ENCODE peak calls at places on chromosomes 12 and 14, in four cellular contexts. V, Q, O and Y are unnamed samples.

GRCh38 chr14:29908652-29909577 is 18.7 kb downstream of the PRKD1 start:
- DNase-seq in V (no peak), Q (no peak), O (no peak), Y (no peak)

GRCh38 chr14:36057452-36058142 is 118.9 kb downstream of the PTCSC3 start:
- DNase-seq in V (no peak), Q (peak), O (no peak), Y (no peak)

GRCh38 chr14:70254476-70254961 is 65.8 kb upstream of the SLC8A3 start:
- DNase-seq in V (peak), Q (peak), O (peak), Y (peak)

GRCh38 chr12:55739025-55739378 is 3.9 kb upstream of the GDF11 start:
- DNase-seq in V (no peak), Q (no peak), O (no peak), Y (no peak)

GRCh38 chr14:20455355-20456300 is 602 bp downstream of the APEX1 start:
- DNase-seq in V (no peak), Q (no peak), O (peak), Y (peak)

GRCh38 chr12:48965447-48965846 is 6.1 kb downstream of the WNT10B start:
- DNase-seq in V (no peak), Q (no peak), O (no peak), Y (no peak)

GRCh38 chr14:24992624-24993360 is 57.2 kb downstream of the STXBP6 start:
- DNase-seq in V (no peak), Q (no peak), O (no peak), Y (no peak)

GRCh38 chr12:46133751-46134150 is 135.1 kb downstream of the SLC38A1 start:
- DNase-seq in V (no peak), Q (no peak), O (peak), Y (no peak)

GRCh38 chr12:76690916-76691700 is 72.8 kb upstream of the ZDHHC17 start:
- DNase-seq in V (no peak), Q (no peak), O (peak), Y (no peak)

GRCh38 chr12:54463484-54463883 is 9.9 kb downstream of the GTSF1 start:
- DNase-seq in V (no peak), Q (no peak), O (peak), Y (no peak)

GRCh38 chr14:67373347-67373746 is 13.2 kb downstream of the EIF2S1 start:
- DNase-seq in V (no peak), Q (no peak), O (no peak), Y (no peak)

GRCh38 chr14:68395585-68395984 is 397.3 kb downstream of the ZFP36L1 start:
- DNase-seq in V (peak), Q (peak), O (peak), Y (peak)

GRCh38 chr12:132740652-132741051 is 21.0 kb downstream of the ANKLE2 start:
- DNase-seq in V (no peak), Q (no peak), O (no peak), Y (no peak)

GRCh38 chr12:13375583-13376413 is 179.3 kb downstream of the EMP1 start:
- DNase-seq in V (no peak), Q (no peak), O (no peak), Y (no peak)

GRCh38 chr14:89613260-89614008 is 196.4 kb upstream of the FOXN3 start:
- DNase-seq in V (no peak), Q (no peak), O (no peak), Y (no peak)

GRCh38 chr12:27555928-27556778 is 32.1 kb downstream of the PPFIBP1 start:
- DNase-seq in V (no peak), Q (peak), O (peak), Y (peak)

GRCh38 chr14:97625512-97625911 is 828.3 kb downstream of the VRK1 start:
- DNase-seq in V (no peak), Q (no peak), O (no peak), Y (no peak)

GRCh38 chr12:22032732-22033131 is 13.3 kb upstream of the CMAS start:
- DNase-seq in V (no peak), Q (no peak), O (no peak), Y (no peak)

GRCh38 chr12:89345830-89346740 is 6.2 kb downstream of the DUSP6 start:
- DNase-seq in V (peak), Q (peak), O (peak), Y (peak)

GRCh38 chr12:70883855-70884254 is 36.7 kb downstream of the PTPRR start:
- DNase-seq in V (no peak), Q (no peak), O (no peak), Y (no peak)

DNA sequence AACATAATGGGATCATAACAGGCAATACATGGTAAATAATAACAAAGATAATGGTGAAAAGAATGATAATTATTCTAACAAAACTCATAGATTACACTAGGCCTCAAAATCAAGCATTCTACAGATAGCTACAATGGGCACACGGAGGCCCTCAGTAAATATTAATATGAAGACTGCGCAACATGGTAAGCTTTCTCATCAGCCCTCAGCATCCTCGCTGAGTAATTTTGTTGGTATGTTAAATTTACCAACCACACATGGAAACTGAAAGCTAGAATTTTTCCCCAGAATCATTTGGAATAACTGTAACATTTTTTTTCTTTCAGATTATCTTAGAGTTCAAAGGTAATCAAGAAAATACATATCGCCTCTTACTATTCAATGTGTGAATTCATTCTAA is 74.2 kb upstream of the PYGL start:
- DNase-seq in V (no peak), Q (peak), O (peak), Y (peak)
- TF ChIP-seq CTCF in V (no peak), Q (no peak), O (no peak), Y (no peak)

DNA sequence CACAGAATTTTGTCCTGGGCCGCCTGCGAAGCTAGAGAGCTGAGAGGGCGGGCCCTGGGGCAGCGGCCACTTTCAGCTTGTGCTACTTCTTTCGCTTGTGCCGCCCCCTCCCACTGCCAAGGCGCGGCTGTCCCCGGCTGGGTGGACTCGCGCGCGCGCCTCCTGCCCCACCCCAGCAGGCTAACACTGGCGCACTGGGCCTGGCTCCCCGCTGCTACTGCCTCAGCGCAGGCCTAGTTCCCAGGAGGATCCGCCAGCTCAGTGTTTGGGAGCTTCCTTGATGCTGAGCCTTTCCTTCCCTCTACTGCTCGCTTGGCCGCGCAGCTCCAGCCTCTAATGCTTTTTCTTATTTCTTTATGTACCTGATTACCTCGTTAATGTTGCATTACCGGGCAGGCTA is 27.4 kb upstream of the METAP2 start:
- DNase-seq in V (no peak), Q (peak), O (peak), Y (peak)
- H3K4me3 ChIP-seq in V (no peak), Q (peak), O (no peak), Y (no peak)

GRCh38 chr14:31953210-31953609 is 123.9 kb upstream of the ARHGAP5 start:
- DNase-seq in V (no peak), Q (no peak), O (no peak), Y (no peak)
- TF ChIP-seq CTCF in V (no peak), Q (no peak), O (no peak), Y (no peak)

DNA sequence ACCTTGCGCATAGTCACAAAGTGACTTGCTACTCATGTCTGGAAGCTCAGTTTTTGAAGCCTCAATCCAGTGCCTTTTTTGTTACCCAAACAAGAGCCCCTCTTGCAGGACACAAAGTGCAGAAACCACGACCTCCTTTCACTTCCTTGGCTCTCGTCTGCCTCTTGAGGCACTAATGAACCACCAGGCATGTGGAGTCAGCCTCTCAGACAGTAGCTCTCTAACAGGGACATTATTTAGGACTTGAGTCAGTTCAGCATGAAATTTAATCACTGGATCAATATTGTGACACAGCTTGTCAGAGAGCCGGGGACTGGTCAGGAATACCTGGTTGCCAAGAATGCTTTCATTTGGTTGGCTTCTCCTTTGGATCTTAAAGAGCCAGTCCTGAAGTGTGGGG is 46.7 kb downstream of the HSPB8 start:
- DNase-seq in V (no peak), Q (no peak), O (no peak), Y (no peak)
- H3K4me3 ChIP-seq in V (no peak), Q (no peak), O (no peak), Y (no peak)

DNA sequence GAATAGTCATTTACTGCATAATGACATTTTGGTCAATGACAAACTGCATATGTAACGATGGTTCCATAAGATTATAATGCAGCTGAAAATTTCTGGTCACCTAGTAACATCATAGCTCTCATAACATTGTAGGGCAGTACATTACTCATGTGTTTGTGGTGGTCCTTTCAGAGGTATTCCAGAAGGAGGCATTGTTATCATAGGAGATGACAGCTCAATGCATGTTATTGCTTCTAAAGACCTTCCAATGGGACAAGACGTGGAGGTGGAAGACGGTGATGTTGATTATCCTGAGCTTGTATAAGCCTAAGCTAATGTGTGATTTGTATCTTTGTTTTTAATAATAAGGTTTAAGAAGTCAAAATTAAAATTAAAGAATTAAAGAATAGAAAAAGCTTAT is 43.8 kb upstream of the TSPAN11 start:
- DNase-seq in V (no peak), Q (no peak), O (peak), Y (no peak)
- TF ChIP-seq CTCF in V (no peak), Q (peak), O (no peak), Y (no peak)

GRCh38 chr12:3255071-3255470 is 177.9 kb downstream of the TSPAN9 start:
- DNase-seq in V (no peak), Q (no peak), O (no peak), Y (no peak)
- H3K4me3 ChIP-seq in V (no peak), Q (no peak), O (no peak), Y (no peak)

GRCh38 chr12:96359328-96359727 is 40.9 kb downstream of the CDK17 start:
- DNase-seq in V (no peak), Q (no peak), O (no peak), Y (no peak)
- TF ChIP-seq CTCF in V (no peak), Q (no peak), O (no peak), Y (no peak)

DNA sequence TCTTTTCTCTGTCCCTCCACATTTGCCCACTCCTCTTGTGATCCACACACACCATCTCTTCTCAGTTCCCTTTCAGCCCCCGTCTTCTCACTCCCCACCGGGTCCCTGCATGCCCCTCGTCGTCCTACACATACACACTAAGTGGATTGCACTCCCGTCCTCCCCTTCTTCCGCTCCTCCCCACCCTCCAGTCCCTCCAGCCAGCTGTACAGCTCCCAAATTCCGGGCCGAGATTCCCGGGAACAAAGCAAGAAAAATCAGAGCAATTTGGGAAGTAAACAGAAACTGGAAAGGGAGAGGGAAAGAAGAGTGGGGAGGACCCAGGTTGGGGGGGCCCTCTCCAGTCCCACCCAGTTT is 282 bp upstream of the IGFBP6 start:
- DNase-seq in V (no peak), Q (peak), O (peak), Y (peak)
- H3K4me3 ChIP-seq in V (no peak), Q (peak), O (peak), Y (peak)